ENCODE peak calls at places on chromosome 2, in six cellular contexts. V, H, J, Z, U and C are unnamed samples.
A peak's percentile ranks its signal among the peaks of the same experiment; 100 is the strongest.

GRCh38 chr2:149451417-149452165 is 121.2 kb downstream of the LYPD6 start:
- DNase-seq in H (no peak), J (no peak), V (no peak), U (no peak), Z (no peak), C (no peak)

GRCh38 chr2:14774569-14774968 is 142.1 kb downstream of the LRATD1 start:
- DNase-seq in V (no peak), J (no peak), U (no peak), H (no peak), Z (no peak), C (no peak)

GRCh38 chr2:112627060-112628040 is 18.4 kb upstream of the SLC20A1 start:
- DNase-seq in U (peak; percentile 88), J (no peak), V (no peak), Z (peak; percentile 98), H (no peak), C (no peak)

GRCh38 chr2:100260712-100261620 is 61.3 kb downstream of the LONRF2 start:
- DNase-seq in U (peak; percentile 89), Z (peak; percentile 78), V (peak; percentile 80), H (no peak), J (peak; percentile 39), C (peak; percentile 8)

GRCh38 chr2:44205169-44205568 is 36.5 kb downstream of the PPM1B start:
- DNase-seq in V (no peak), H (no peak), U (no peak), J (no peak), Z (no peak), C (no peak)

GRCh38 chr2:67824196-67824595 is 238.6 kb downstream of the C1D start:
- DNase-seq in V (no peak), H (no peak), Z (no peak), U (no peak), J (no peak), C (no peak)

GRCh38 chr2:30759481-30759880 is 47.8 kb downstream of the CAPN13 start:
- DNase-seq in H (no peak), Z (no peak), J (no peak), U (no peak), V (no peak), C (no peak)

GRCh38 chr2:196431957-196432356 is 207.6 kb upstream of the CCDC150 start:
- DNase-seq in U (no peak), H (no peak), V (peak; percentile 46), Z (no peak), J (peak; percentile 4), C (peak; percentile 8)

GRCh38 chr2:36322108-36322507 is 33.5 kb upstream of the CRIM1 start:
- DNase-seq in J (no peak), U (peak; percentile 56), Z (peak; percentile 46), V (no peak), H (no peak), C (no peak)

GRCh38 chr2:69780907-69781306 is 39.0 kb downstream of the ANXA4 start:
- DNase-seq in Z (no peak), V (no peak), U (no peak), H (no peak), J (no peak), C (peak; percentile 42)

GRCh38 chr2:4901092-4901735 is 791.0 kb upstream of the SOX11 start:
- DNase-seq in U (no peak), Z (no peak), H (no peak), V (no peak), J (no peak), C (no peak)

GRCh38 chr2:119174216-119174992 is 15.9 kb upstream of the C1QL2 start:
- DNase-seq in U (peak; percentile 46), Z (no peak), H (peak; percentile 25), V (peak; percentile 81), J (no peak), C (peak; percentile 75)

GRCh38 chr2:95344656-95345055 is 47.5 kb downstream of the KCNIP3 start:
- DNase-seq in Z (no peak), J (no peak), V (no peak), U (no peak), H (no peak), C (no peak)

GRCh38 chr2:85706063-85706462 is 11.9 kb downstream of the GNLY start:
- DNase-seq in J (no peak), H (no peak), Z (no peak), V (no peak), U (no peak), C (no peak)

GRCh38 chr2:85188852-85189251 is 55.7 kb downstream of the TCF7L1 start:
- DNase-seq in J (no peak), Z (no peak), U (peak; percentile 17), H (no peak), V (no peak), C (no peak)

GRCh38 chr2:181393472-181393871 is 63.7 kb upstream of the ITGA4 start:
- DNase-seq in U (peak; percentile 76), V (no peak), J (peak; percentile 23), H (no peak), Z (peak; percentile 78), C (peak; percentile 70)

GRCh38 chr2:8090748-8091700 is 590.8 kb upstream of the ID2 start:
- DNase-seq in V (no peak), Z (peak; percentile 96), U (peak; percentile 80), H (no peak), J (no peak), C (no peak)

GRCh38 chr2:112623913-112624777 is 21.6 kb upstream of the SLC20A1 start:
- DNase-seq in Z (peak; percentile 96), U (peak; percentile 70), H (peak; percentile 45), V (no peak), J (no peak), C (no peak)

GRCh38 chr2:120896126-120896525 is 160.5 kb downstream of the GLI2 start:
- DNase-seq in V (no peak), U (no peak), Z (no peak), J (no peak), H (no peak), C (no peak)

GRCh38 chr2:241132549-241133435 is 16.5 kb downstream of the PASK start:
- DNase-seq in Z (no peak), H (no peak), J (no peak), U (no peak), V (no peak), C (no peak)

GRCh38 chr2:240586919-240587800 is 626 bp downstream of the CAPN10 start:
- DNase-seq in V (peak; percentile 55), J (peak; percentile 48), Z (no peak), U (no peak), H (peak; percentile 63), C (peak; percentile 80)

GRCh38 chr2:40332096-40332826 is 119.6 kb downstream of the SLC8A1 start:
- DNase-seq in J (no peak), U (no peak), V (no peak), H (no peak), Z (peak; percentile 21), C (no peak)

GRCh38 chr2:241607162-241607885 is 29.6 kb downstream of the THAP4 start:
- DNase-seq in V (no peak), Z (no peak), H (no peak), J (no peak), U (no peak), C (no peak)

GRCh38 chr2:59277656-59278055 is 1036.5 kb upstream of the FANCL start:
- DNase-seq in J (no peak), V (no peak), H (no peak), U (no peak), Z (no peak), C (no peak)

GRCh38 chr2:164538250-164538866 is 82.9 kb downstream of the GRB14 start:
- DNase-seq in H (no peak), Z (peak; percentile 34), J (peak; percentile 5), V (no peak), U (peak; percentile 70), C (peak; percentile 13)

GRCh38 chr2:17736989-17737388 is 16.6 kb downstream of the SMC6 start:
- DNase-seq in V (no peak), J (no peak), H (no peak), U (peak; percentile 35), Z (peak; percentile 68), C (no peak)

GRCh38 chr2:162731917-162732804 is 106.4 kb downstream of the KCNH7 start:
- DNase-seq in V (no peak), Z (peak; percentile 39), H (no peak), J (peak; percentile 78), U (no peak), C (peak; percentile 28)

GRCh38 chr2:45506756-45507155 is 104.3 kb downstream of the SRBD1 start:
- DNase-seq in Z (no peak), V (no peak), H (no peak), J (no peak), U (no peak), C (no peak)

GRCh38 chr2:18244840-18245239 is 315.6 kb downstream of the RDH14 start:
- DNase-seq in H (no peak), J (peak; percentile 61), U (no peak), V (no peak), Z (peak; percentile 8), C (peak; percentile 38)

GRCh38 chr2:142716463-142717242 is 160.8 kb upstream of the KYNU start:
- DNase-seq in Z (peak; percentile 54), U (no peak), V (peak; percentile 38), H (no peak), J (no peak), C (no peak)

GRCh38 chr2:24456610-24457556 is 34.2 kb upstream of the NCOA1 start:
- DNase-seq in V (no peak), Z (peak; percentile 81), J (no peak), H (no peak), U (peak; percentile 95), C (no peak)

GRCh38 chr2:169980001-169980400 is 152.7 kb downstream of the UBR3 start:
- DNase-seq in Z (no peak), U (no peak), H (no peak), V (no peak), J (no peak), C (no peak)

GRCh38 chr2:10956006-10956790 is 44.5 kb downstream of the KCNF1 start:
- DNase-seq in J (no peak), V (no peak), U (no peak), H (no peak), Z (no peak), C (no peak)

GRCh38 chr2:37555457-37555856 is 116.0 kb downstream of the CDC42EP3 start:
- DNase-seq in J (no peak), V (no peak), U (no peak), H (no peak), Z (no peak), C (no peak)

GRCh38 chr2:142875010-142875409 is 2.5 kb upstream of the KYNU start:
- DNase-seq in J (no peak), U (no peak), V (no peak), H (no peak), Z (no peak), C (no peak)

GRCh38 chr2:36246320-36246990 is 109.1 kb upstream of the CRIM1 start:
- DNase-seq in U (no peak), V (no peak), H (no peak), Z (peak; percentile 86), J (no peak), C (no peak)

GRCh38 chr2:172726172-172726735 is 9.4 kb upstream of the RAPGEF4 start:
- DNase-seq in H (no peak), U (no peak), Z (peak; percentile 24), V (no peak), J (no peak), C (no peak)

GRCh38 chr2:172842749-172843349 is 107.2 kb downstream of the RAPGEF4 start:
- DNase-seq in H (no peak), U (no peak), J (no peak), Z (no peak), V (no peak), C (no peak)

GRCh38 chr2:100052645-100053044 is 89.7 kb downstream of the AFF3 start:
- DNase-seq in V (no peak), U (no peak), H (no peak), J (no peak), Z (no peak), C (peak; percentile 14)